ENCODE peak calls at places on chromosomes 16 and 17, in eight cellular contexts. One of them, this sample, is unnamed.

GRCh38 chr17:39235555-39236221 is 9.9 kb upstream of the STAC2 start:
- DNase-seq in activated T-helper 1 cell treated with anti-CD3 and anti-CD28 coated beads, Interleukin-2, amount 50 U/mL, for 16 hours: no peak
- DNase-seq in H7: peak; percentile 93
- DNase-seq in stimulated activated CD4-positive, alpha-beta T cell treated with anti-CD3 and anti-CD28 coated beads, Interleukin-4, amount 100 ng/mL, for 1 hour: no peak
- DNase-seq in NCI-H345: peak; percentile 76
- DNase-seq in GM10248: peak; percentile 77
- DNase-seq in mucosa of descending colon: no peak
- DNase-seq in MCF 10A: peak; percentile 73
- DNase-seq in this sample: no peak

GRCh38 chr17:67414559-67414958 is 37.5 kb downstream of the PITPNC1 start:
- DNase-seq in NCI-H345: no peak
- DNase-seq in H7: no peak
- DNase-seq in stimulated activated CD4-positive, alpha-beta T cell treated with anti-CD3 and anti-CD28 coated beads, Interleukin-4, amount 100 ng/mL, for 1 hour: no peak
- DNase-seq in MCF 10A: no peak
- DNase-seq in GM10248: no peak
- DNase-seq in mucosa of descending colon: no peak
- DNase-seq in activated T-helper 1 cell treated with anti-CD3 and anti-CD28 coated beads, Interleukin-2, amount 50 U/mL, for 16 hours: no peak
- DNase-seq in this sample: no peak

GRCh38 chr16:71547168-71547567 is 20.9 kb downstream of the CHST4 start:
- DNase-seq in NCI-H345: no peak
- DNase-seq in mucosa of descending colon: no peak
- DNase-seq in H7: no peak
- DNase-seq in stimulated activated CD4-positive, alpha-beta T cell treated with anti-CD3 and anti-CD28 coated beads, Interleukin-4, amount 100 ng/mL, for 1 hour: no peak
- DNase-seq in MCF 10A: no peak
- DNase-seq in activated T-helper 1 cell treated with anti-CD3 and anti-CD28 coated beads, Interleukin-2, amount 50 U/mL, for 16 hours: no peak
- DNase-seq in GM10248: no peak
- DNase-seq in this sample: no peak

GRCh38 chr17:32927724-32928526 is at the start of gene TMEM98:
- DNase-seq in stimulated activated CD4-positive, alpha-beta T cell treated with anti-CD3 and anti-CD28 coated beads, Interleukin-4, amount 100 ng/mL, for 1 hour: peak; percentile 5
- DNase-seq in mucosa of descending colon: peak; percentile 70
- DNase-seq in activated T-helper 1 cell treated with anti-CD3 and anti-CD28 coated beads, Interleukin-2, amount 50 U/mL, for 16 hours: no peak
- DNase-seq in GM10248: no peak
- DNase-seq in H7: peak; percentile 87
- DNase-seq in NCI-H345: peak; percentile 23
- DNase-seq in MCF 10A: no peak
- DNase-seq in this sample: no peak

GRCh38 chr17:77460514-77461046 is 319.8 kb downstream of the SEC14L1 start:
- DNase-seq in H7: no peak
- DNase-seq in mucosa of descending colon: peak; percentile 53
- DNase-seq in activated T-helper 1 cell treated with anti-CD3 and anti-CD28 coated beads, Interleukin-2, amount 50 U/mL, for 16 hours: no peak
- DNase-seq in NCI-H345: no peak
- DNase-seq in stimulated activated CD4-positive, alpha-beta T cell treated with anti-CD3 and anti-CD28 coated beads, Interleukin-4, amount 100 ng/mL, for 1 hour: no peak
- DNase-seq in GM10248: no peak
- DNase-seq in MCF 10A: no peak
- DNase-seq in this sample: no peak

GRCh38 chr17:65370669-65371126 is 190.8 kb downstream of the AXIN2 start:
- DNase-seq in H7: peak; percentile 23
- DNase-seq in stimulated activated CD4-positive, alpha-beta T cell treated with anti-CD3 and anti-CD28 coated beads, Interleukin-4, amount 100 ng/mL, for 1 hour: no peak
- DNase-seq in NCI-H345: no peak
- DNase-seq in GM10248: no peak
- DNase-seq in activated T-helper 1 cell treated with anti-CD3 and anti-CD28 coated beads, Interleukin-2, amount 50 U/mL, for 16 hours: no peak
- DNase-seq in MCF 10A: no peak
- DNase-seq in mucosa of descending colon: peak; percentile 87
- DNase-seq in this sample: peak; percentile 55

GRCh38 chr16:27273670-27274522 is 5.3 kb upstream of the NSMCE1 start:
- DNase-seq in activated T-helper 1 cell treated with anti-CD3 and anti-CD28 coated beads, Interleukin-2, amount 50 U/mL, for 16 hours: no peak
- DNase-seq in NCI-H345: no peak
- DNase-seq in GM10248: peak; percentile 28
- DNase-seq in MCF 10A: no peak
- DNase-seq in stimulated activated CD4-positive, alpha-beta T cell treated with anti-CD3 and anti-CD28 coated beads, Interleukin-4, amount 100 ng/mL, for 1 hour: no peak
- DNase-seq in mucosa of descending colon: no peak
- DNase-seq in H7: no peak
- DNase-seq in this sample: peak; percentile 64

GRCh38 chr17:5821057-5821456 is 236.7 kb upstream of the NLRP1 start:
- DNase-seq in activated T-helper 1 cell treated with anti-CD3 and anti-CD28 coated beads, Interleukin-2, amount 50 U/mL, for 16 hours: no peak
- DNase-seq in NCI-H345: no peak
- DNase-seq in MCF 10A: peak; percentile 42
- DNase-seq in GM10248: no peak
- DNase-seq in stimulated activated CD4-positive, alpha-beta T cell treated with anti-CD3 and anti-CD28 coated beads, Interleukin-4, amount 100 ng/mL, for 1 hour: no peak
- DNase-seq in H7: no peak
- DNase-seq in mucosa of descending colon: no peak
- DNase-seq in this sample: peak; percentile 72

GRCh38 chr16:70430667-70431536 is 8.0 kb downstream of the ST3GAL2 start:
- DNase-seq in GM10248: peak; percentile 81
- DNase-seq in stimulated activated CD4-positive, alpha-beta T cell treated with anti-CD3 and anti-CD28 coated beads, Interleukin-4, amount 100 ng/mL, for 1 hour: peak; percentile 62
- DNase-seq in activated T-helper 1 cell treated with anti-CD3 and anti-CD28 coated beads, Interleukin-2, amount 50 U/mL, for 16 hours: peak; percentile 13
- DNase-seq in mucosa of descending colon: no peak
- DNase-seq in H7: peak; percentile 91
- DNase-seq in MCF 10A: peak; percentile 10
- DNase-seq in NCI-H345: no peak
- DNase-seq in this sample: no peak

GRCh38 chr16:29876578-29877249 is 13.7 kb upstream of the CDIPT start:
- DNase-seq in GM10248: peak; percentile 34
- DNase-seq in H7: peak; percentile 91
- DNase-seq in stimulated activated CD4-positive, alpha-beta T cell treated with anti-CD3 and anti-CD28 coated beads, Interleukin-4, amount 100 ng/mL, for 1 hour: peak; percentile 51
- DNase-seq in activated T-helper 1 cell treated with anti-CD3 and anti-CD28 coated beads, Interleukin-2, amount 50 U/mL, for 16 hours: no peak
- DNase-seq in NCI-H345: no peak
- DNase-seq in mucosa of descending colon: no peak
- DNase-seq in MCF 10A: no peak
- DNase-seq in this sample: no peak

GRCh38 chr16:709651-710499 is 4.3 kb upstream of the FBXL16 start:
- DNase-seq in NCI-H345: peak; percentile 91
- DNase-seq in activated T-helper 1 cell treated with anti-CD3 and anti-CD28 coated beads, Interleukin-2, amount 50 U/mL, for 16 hours: no peak
- DNase-seq in H7: peak; percentile 93
- DNase-seq in MCF 10A: no peak
- DNase-seq in stimulated activated CD4-positive, alpha-beta T cell treated with anti-CD3 and anti-CD28 coated beads, Interleukin-4, amount 100 ng/mL, for 1 hour: no peak
- DNase-seq in GM10248: no peak
- DNase-seq in mucosa of descending colon: no peak
- DNase-seq in this sample: no peak

GRCh38 chr17:78325076-78325712 is 34.7 kb downstream of the SOCS3 start:
- DNase-seq in MCF 10A: peak; percentile 50
- DNase-seq in activated T-helper 1 cell treated with anti-CD3 and anti-CD28 coated beads, Interleukin-2, amount 50 U/mL, for 16 hours: no peak
- DNase-seq in mucosa of descending colon: no peak
- DNase-seq in GM10248: no peak
- DNase-seq in H7: peak; percentile 71
- DNase-seq in NCI-H345: no peak
- DNase-seq in stimulated activated CD4-positive, alpha-beta T cell treated with anti-CD3 and anti-CD28 coated beads, Interleukin-4, amount 100 ng/mL, for 1 hour: no peak
- DNase-seq in this sample: no peak

GRCh38 chr17:44053130-44053872 is 13.2 kb downstream of the LSM12 start:
- DNase-seq in H7: no peak
- DNase-seq in stimulated activated CD4-positive, alpha-beta T cell treated with anti-CD3 and anti-CD28 coated beads, Interleukin-4, amount 100 ng/mL, for 1 hour: no peak
- DNase-seq in mucosa of descending colon: no peak
- DNase-seq in MCF 10A: no peak
- DNase-seq in NCI-H345: no peak
- DNase-seq in GM10248: no peak
- DNase-seq in activated T-helper 1 cell treated with anti-CD3 and anti-CD28 coated beads, Interleukin-2, amount 50 U/mL, for 16 hours: no peak
- DNase-seq in this sample: no peak

GRCh38 chr17:44307387-44308186 is 814 bp upstream of the RUNDC3A start:
- DNase-seq in H7: peak; percentile 94
- DNase-seq in MCF 10A: peak; percentile 36
- DNase-seq in activated T-helper 1 cell treated with anti-CD3 and anti-CD28 coated beads, Interleukin-2, amount 50 U/mL, for 16 hours: no peak
- DNase-seq in stimulated activated CD4-positive, alpha-beta T cell treated with anti-CD3 and anti-CD28 coated beads, Interleukin-4, amount 100 ng/mL, for 1 hour: no peak
- DNase-seq in mucosa of descending colon: peak; percentile 48
- DNase-seq in GM10248: no peak
- DNase-seq in NCI-H345: peak; percentile 69
- DNase-seq in this sample: no peak

GRCh38 chr17:64130559-64131001 is 636 bp upstream of the ERN1 start:
- DNase-seq in H7: no peak
- DNase-seq in mucosa of descending colon: no peak
- DNase-seq in NCI-H345: no peak
- DNase-seq in MCF 10A: peak; percentile 17
- DNase-seq in activated T-helper 1 cell treated with anti-CD3 and anti-CD28 coated beads, Interleukin-2, amount 50 U/mL, for 16 hours: peak; percentile 47
- DNase-seq in stimulated activated CD4-positive, alpha-beta T cell treated with anti-CD3 and anti-CD28 coated beads, Interleukin-4, amount 100 ng/mL, for 1 hour: peak; percentile 57
- DNase-seq in GM10248: peak; percentile 49
- DNase-seq in this sample: no peak

GRCh38 chr17:75006653-75007052 is 5.8 kb upstream of the MRPL58 start:
- DNase-seq in mucosa of descending colon: no peak
- DNase-seq in MCF 10A: peak; percentile 27
- DNase-seq in GM10248: no peak
- DNase-seq in activated T-helper 1 cell treated with anti-CD3 and anti-CD28 coated beads, Interleukin-2, amount 50 U/mL, for 16 hours: no peak
- DNase-seq in H7: no peak
- DNase-seq in stimulated activated CD4-positive, alpha-beta T cell treated with anti-CD3 and anti-CD28 coated beads, Interleukin-4, amount 100 ng/mL, for 1 hour: no peak
- DNase-seq in NCI-H345: no peak
- DNase-seq in this sample: no peak

GRCh38 chr17:82272495-82273326 is 789 bp downstream of the CSNK1D start:
- DNase-seq in GM10248: peak; percentile 65
- DNase-seq in NCI-H345: peak; percentile 51
- DNase-seq in activated T-helper 1 cell treated with anti-CD3 and anti-CD28 coated beads, Interleukin-2, amount 50 U/mL, for 16 hours: peak; percentile 14
- DNase-seq in mucosa of descending colon: peak; percentile 69
- DNase-seq in H7: peak; percentile 96
- DNase-seq in stimulated activated CD4-positive, alpha-beta T cell treated with anti-CD3 and anti-CD28 coated beads, Interleukin-4, amount 100 ng/mL, for 1 hour: peak; percentile 43
- DNase-seq in MCF 10A: no peak
- DNase-seq in this sample: no peak

GRCh38 chr16:28241924-28242323 is 30.2 kb upstream of the XPO6 start:
- DNase-seq in NCI-H345: no peak
- DNase-seq in stimulated activated CD4-positive, alpha-beta T cell treated with anti-CD3 and anti-CD28 coated beads, Interleukin-4, amount 100 ng/mL, for 1 hour: no peak
- DNase-seq in mucosa of descending colon: no peak
- DNase-seq in H7: no peak
- DNase-seq in activated T-helper 1 cell treated with anti-CD3 and anti-CD28 coated beads, Interleukin-2, amount 50 U/mL, for 16 hours: no peak
- DNase-seq in MCF 10A: no peak
- DNase-seq in GM10248: no peak
- DNase-seq in this sample: no peak

GRCh38 chr16:85728879-85729278 is 22.0 kb downstream of the C16orf74 start:
- DNase-seq in activated T-helper 1 cell treated with anti-CD3 and anti-CD28 coated beads, Interleukin-2, amount 50 U/mL, for 16 hours: no peak
- DNase-seq in MCF 10A: no peak
- DNase-seq in mucosa of descending colon: no peak
- DNase-seq in GM10248: no peak
- DNase-seq in H7: peak; percentile 84
- DNase-seq in stimulated activated CD4-positive, alpha-beta T cell treated with anti-CD3 and anti-CD28 coated beads, Interleukin-4, amount 100 ng/mL, for 1 hour: no peak
- DNase-seq in NCI-H345: no peak
- DNase-seq in this sample: no peak

GRCh38 chr17:32854834-32855389 is 22.0 kb downstream of the MYO1D start:
- DNase-seq in GM10248: no peak
- DNase-seq in MCF 10A: peak; percentile 5
- DNase-seq in H7: no peak
- DNase-seq in NCI-H345: no peak
- DNase-seq in activated T-helper 1 cell treated with anti-CD3 and anti-CD28 coated beads, Interleukin-2, amount 50 U/mL, for 16 hours: no peak
- DNase-seq in mucosa of descending colon: no peak
- DNase-seq in stimulated activated CD4-positive, alpha-beta T cell treated with anti-CD3 and anti-CD28 coated beads, Interleukin-4, amount 100 ng/mL, for 1 hour: no peak
- DNase-seq in this sample: no peak

GRCh38 chr17:58521680-58522079 is 7.2 kb upstream of the MTMR4 start:
- DNase-seq in H7: no peak
- DNase-seq in NCI-H345: no peak
- DNase-seq in mucosa of descending colon: no peak
- DNase-seq in GM10248: no peak
- DNase-seq in activated T-helper 1 cell treated with anti-CD3 and anti-CD28 coated beads, Interleukin-2, amount 50 U/mL, for 16 hours: no peak
- DNase-seq in stimulated activated CD4-positive, alpha-beta T cell treated with anti-CD3 and anti-CD28 coated beads, Interleukin-4, amount 100 ng/mL, for 1 hour: no peak
- DNase-seq in MCF 10A: no peak
- DNase-seq in this sample: no peak

GRCh38 chr16:88290850-88291830 is 91.6 kb upstream of the ZNF469 start:
- DNase-seq in H7: peak; percentile 29
- DNase-seq in NCI-H345: no peak
- DNase-seq in stimulated activated CD4-positive, alpha-beta T cell treated with anti-CD3 and anti-CD28 coated beads, Interleukin-4, amount 100 ng/mL, for 1 hour: no peak
- DNase-seq in mucosa of descending colon: no peak
- DNase-seq in MCF 10A: no peak
- DNase-seq in GM10248: no peak
- DNase-seq in activated T-helper 1 cell treated with anti-CD3 and anti-CD28 coated beads, Interleukin-2, amount 50 U/mL, for 16 hours: no peak
- DNase-seq in this sample: no peak

GRCh38 chr17:48180842-48181241 is 73.3 kb downstream of the SNX11 start:
- DNase-seq in mucosa of descending colon: no peak
- DNase-seq in stimulated activated CD4-positive, alpha-beta T cell treated with anti-CD3 and anti-CD28 coated beads, Interleukin-4, amount 100 ng/mL, for 1 hour: no peak
- DNase-seq in MCF 10A: no peak
- DNase-seq in NCI-H345: no peak
- DNase-seq in GM10248: no peak
- DNase-seq in H7: no peak
- DNase-seq in activated T-helper 1 cell treated with anti-CD3 and anti-CD28 coated beads, Interleukin-2, amount 50 U/mL, for 16 hours: no peak
- DNase-seq in this sample: no peak

GRCh38 chr17:57946798-57947358 is 8.3 kb downstream of the CUEDC1 start:
- DNase-seq in activated T-helper 1 cell treated with anti-CD3 and anti-CD28 coated beads, Interleukin-2, amount 50 U/mL, for 16 hours: no peak
- DNase-seq in NCI-H345: no peak
- DNase-seq in stimulated activated CD4-positive, alpha-beta T cell treated with anti-CD3 and anti-CD28 coated beads, Interleukin-4, amount 100 ng/mL, for 1 hour: no peak
- DNase-seq in GM10248: peak; percentile 76
- DNase-seq in mucosa of descending colon: peak; percentile 65
- DNase-seq in H7: peak; percentile 62
- DNase-seq in MCF 10A: peak; percentile 56
- DNase-seq in this sample: no peak

GRCh38 chr16:73056383-73056782 is 8.5 kb upstream of the ZFHX3 start:
- DNase-seq in stimulated activated CD4-positive, alpha-beta T cell treated with anti-CD3 and anti-CD28 coated beads, Interleukin-4, amount 100 ng/mL, for 1 hour: no peak
- DNase-seq in MCF 10A: no peak
- DNase-seq in activated T-helper 1 cell treated with anti-CD3 and anti-CD28 coated beads, Interleukin-2, amount 50 U/mL, for 16 hours: no peak
- DNase-seq in mucosa of descending colon: no peak
- DNase-seq in H7: no peak
- DNase-seq in NCI-H345: no peak
- DNase-seq in GM10248: no peak
- DNase-seq in this sample: no peak

GRCh38 chr16:89853306-89853993 is 19.9 kb upstream of the TCF25 start:
- DNase-seq in activated T-helper 1 cell treated with anti-CD3 and anti-CD28 coated beads, Interleukin-2, amount 50 U/mL, for 16 hours: no peak
- DNase-seq in stimulated activated CD4-positive, alpha-beta T cell treated with anti-CD3 and anti-CD28 coated beads, Interleukin-4, amount 100 ng/mL, for 1 hour: no peak
- DNase-seq in NCI-H345: no peak
- DNase-seq in GM10248: no peak
- DNase-seq in H7: peak; percentile 35
- DNase-seq in mucosa of descending colon: peak; percentile 84
- DNase-seq in MCF 10A: no peak
- DNase-seq in this sample: no peak